ENCODE peak calls at places on chromosomes 1 and 21, in five cellular contexts. X is H9, L is neuronal stem cell, K is IMR-90, U is H1. G is an unnamed sample.

GRCh38 chr1:31985430-31985829 is 28.2 kb upstream of the KHDRBS1 start:
- DNase-seq in X (no peak), K (peak), L (no peak), U (no peak), G (no peak)

GRCh38 chr1:150973826-150974579 is 632 bp downstream of the CERS2 start:
- DNase-seq in U (no peak), X (peak), K (no peak), L (no peak), G (peak)

GRCh38 chr1:72280131-72280530 is 2.2 kb downstream of the NEGR1 start:
- DNase-seq in U (no peak), L (no peak), X (no peak), K (no peak), G (no peak)

GRCh38 chr1:9815150-9815549 is 8.6 kb downstream of the CLSTN1 start:
- DNase-seq in L (no peak), K (no peak), U (no peak), X (no peak), G (no peak)

GRCh38 chr1:18446751-18447150 is 34.0 kb upstream of the KLHDC7A start:
- DNase-seq in U (no peak), K (no peak), X (no peak), L (no peak), G (no peak)

GRCh38 chr1:51653127-51653526 is 36.2 kb downstream of the OSBPL9 start:
- DNase-seq in U (no peak), L (no peak), K (no peak), X (no peak), G (no peak)

GRCh38 chr1:246742396-246742795 is 18.2 kb downstream of the SCCPDH start:
- DNase-seq in L (no peak), K (no peak), X (no peak), U (no peak), G (no peak)

GRCh38 chr1:78743626-78744025 is 94.0 kb downstream of the IFI44 start:
- DNase-seq in L (no peak), K (peak), X (no peak), U (no peak), G (no peak)

GRCh38 chr1:48450505-48450904 is 21.5 kb downstream of the SPATA6 start:
- DNase-seq in X (no peak), L (no peak), K (no peak), U (no peak), G (no peak)

GRCh38 chr21:19353271-19353670 is 949.7 kb upstream of the TMPRSS15 start:
- DNase-seq in L (no peak), U (no peak), K (no peak), X (no peak), G (no peak)

GRCh38 chr1:181413195-181413815 is 70.0 kb upstream of the CACNA1E start:
- DNase-seq in X (no peak), K (no peak), L (no peak), U (no peak), G (no peak)

GRCh38 chr1:3668585-3669300 is 16.4 kb downstream of the TP73 start:
- DNase-seq in U (no peak), X (peak), K (no peak), L (no peak), G (peak)

GRCh38 chr1:182680901-182681300 is 3.5 kb downstream of the RGS8 start:
- DNase-seq in U (no peak), X (no peak), L (no peak), K (no peak), G (no peak)

GRCh38 chr1:37734629-37735591 is 30.0 kb downstream of the EPHA10 start:
- DNase-seq in K (no peak), X (peak), U (no peak), L (peak), G (no peak)

GRCh38 chr1:16958475-16958874 is 21.9 kb downstream of the MFAP2 start:
- DNase-seq in K (no peak), U (no peak), X (no peak), L (no peak), G (no peak)

GRCh38 chr1:18994381-18994780 is 37.9 kb upstream of the IFFO2 start:
- DNase-seq in K (no peak), X (no peak), L (no peak), U (no peak), G (no peak)

GRCh38 chr21:21751286-21751685 is 753.1 kb downstream of the NCAM2 start:
- DNase-seq in U (no peak), X (no peak), K (no peak), L (no peak), G (no peak)

GRCh38 chr21:38533887-38534286 is 35.6 kb upstream of the ERG start:
- DNase-seq in X (no peak), U (no peak), L (no peak), K (no peak), G (no peak)

GRCh38 chr1:160981584-160982411 is 27.2 kb upstream of the ITLN2 start:
- DNase-seq in U (peak), L (no peak), K (no peak), X (peak), G (no peak)

GRCh38 chr21:45288441-45288841 is 746 bp upstream of the POFUT2 start:
- DNase-seq in U (no peak), L (no peak), K (no peak), X (peak), G (peak)

GRCh38 chr1:48061162-48062136 is 64.3 kb upstream of the TRABD2B start:
- DNase-seq in X (peak), L (peak), K (peak), U (peak), G (peak)

GRCh38 chr21:42092805-42093590 is 21.9 kb downstream of the UMODL1 start:
- DNase-seq in U (no peak), X (no peak), K (no peak), L (no peak), G (no peak)

GRCh38 chr21:42094811-42095210 is 23.7 kb downstream of the UMODL1 start:
- DNase-seq in X (no peak), U (no peak), K (no peak), L (no peak), G (peak)

GRCh38 chr21:42095581-42095980 is 24.5 kb downstream of the UMODL1 start:
- DNase-seq in X (no peak), K (no peak), L (no peak), U (no peak), G (no peak)

GRCh38 chr21:42091899-42092508 is 20.9 kb downstream of the UMODL1 start:
- DNase-seq in X (peak), K (no peak), U (no peak), L (no peak), G (no peak)

GRCh38 chr21:42093991-42094417 is 22.9 kb downstream of the UMODL1 start:
- DNase-seq in X (no peak), K (peak), L (no peak), U (no peak), G (peak)
- H3K9ac ChIP-seq in X (no peak), K (no peak), L (no peak), U (no peak), G (no peak)

GRCh38 chr21:37366488-37367300 is at the start of gene DYRK1A:
- DNase-seq in U (peak), L (peak), X (peak), K (peak), G (peak)
- H3K14ac ChIP-seq in U (no peak), L (peak), X (peak), K (peak), G (peak)

GRCh38 chr1:1777950-1778826 is at the start of gene NADK:
- DNase-seq in U (no peak), K (peak), X (no peak), L (peak), G (peak)
- H3K23ac ChIP-seq in U (no peak), K (peak), X (no peak), L (peak), G (no peak)

DNA sequence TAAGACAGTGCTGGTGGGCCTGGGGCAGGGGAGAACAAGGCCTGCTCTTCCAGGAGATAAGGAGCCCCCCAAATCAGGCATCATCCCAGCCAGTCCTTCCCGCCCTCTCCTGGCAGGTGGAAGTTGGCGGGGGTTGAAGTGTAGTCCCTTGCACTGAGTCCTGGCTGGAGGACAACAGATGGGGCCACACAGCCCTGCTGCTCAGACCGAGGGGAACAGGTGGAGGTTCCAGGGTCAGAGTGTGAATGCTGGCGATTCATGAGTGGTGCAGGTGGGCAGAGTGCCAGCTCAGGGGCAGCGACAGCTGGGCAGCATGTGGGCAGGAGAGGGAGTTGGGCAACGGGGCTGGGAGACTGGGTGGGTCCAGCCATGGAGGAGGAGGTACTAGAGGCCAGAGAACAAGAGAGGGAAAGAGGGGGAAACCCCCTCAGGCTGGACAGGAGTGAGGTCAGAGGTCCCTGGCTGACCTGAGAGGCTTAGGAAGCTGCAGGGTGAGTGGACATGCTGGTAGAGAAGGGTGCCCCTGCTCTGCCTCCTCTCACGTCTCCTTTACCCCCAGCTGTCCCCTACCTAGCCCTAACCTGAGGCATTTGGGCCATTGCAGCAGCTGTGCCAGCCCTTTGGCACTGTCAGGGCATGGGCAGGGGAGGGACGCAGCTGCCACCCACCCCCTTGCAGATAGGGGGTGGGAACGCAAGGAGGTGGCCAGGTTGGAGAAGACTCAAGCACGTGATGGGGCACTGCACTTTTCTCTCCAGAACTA is 11.3 kb upstream of the ADORA1 start:
- DNase-seq in X (no peak), L (no peak), U (no peak), K (no peak), G (peak)
- H3K9ac ChIP-seq in X (no peak), L (no peak), U (no peak), K (no peak), G (no peak)

GRCh38 chr1:173868266-173869107 is at the start of gene ZBTB37:
- DNase-seq in L (peak), U (peak), K (peak), X (peak), G (peak)
- H3K14ac ChIP-seq in L (no peak), U (no peak), K (peak), X (peak), G (peak)

DNA sequence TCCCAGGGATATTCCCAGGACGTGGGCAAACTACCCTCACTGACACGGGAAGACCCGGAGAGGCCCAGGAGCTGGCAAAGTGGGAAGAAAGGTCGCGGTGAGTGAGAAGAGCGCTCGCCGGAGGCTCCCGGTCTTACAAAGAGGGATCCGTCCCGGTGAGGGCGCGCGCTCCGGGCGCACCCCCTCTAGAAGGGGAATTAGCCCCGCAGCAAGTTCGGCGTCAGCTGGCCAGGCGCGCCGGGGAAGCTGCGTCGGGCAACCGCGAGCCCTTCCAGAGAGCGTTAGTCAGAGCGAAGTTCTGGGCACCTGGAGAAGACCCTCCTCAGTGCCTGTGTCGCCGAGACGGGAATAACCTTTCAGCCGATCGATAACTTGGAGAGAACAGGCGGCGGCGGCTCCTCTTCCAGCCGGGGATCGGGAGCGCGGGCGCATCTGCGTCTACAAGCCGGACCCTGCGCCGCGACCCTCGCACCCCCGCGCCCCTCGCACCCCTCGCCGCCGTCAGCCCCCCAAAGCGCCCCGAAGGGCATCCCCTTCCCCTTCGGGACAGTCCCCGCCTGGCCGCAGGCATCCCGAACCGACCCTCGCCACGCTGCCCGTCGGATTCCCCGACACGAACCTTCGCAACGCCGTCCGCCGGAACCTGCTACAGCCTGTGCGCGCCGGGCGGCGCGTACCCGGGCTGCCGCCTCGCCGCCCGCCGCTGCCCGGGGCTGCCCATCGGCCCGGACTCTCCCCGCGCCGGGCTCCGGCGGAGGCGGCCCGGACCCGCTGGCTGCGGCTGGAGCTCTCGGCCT is 485 bp downstream of the SIPA1L2 start:
- DNase-seq in L (no peak), U (no peak), X (peak), K (no peak), G (peak)
- H3K23ac ChIP-seq in L (peak), U (no peak), X (no peak), K (peak), G (no peak)

GRCh38 chr1:226977288-226977972 is 37.3 kb downstream of the COQ8A start:
- DNase-seq in L (no peak), K (no peak), U (no peak), X (no peak), G (no peak)
- H3K9ac ChIP-seq in L (no peak), K (no peak), U (no peak), X (no peak), G (no peak)